ENCODE peak calls at places on chromosomes 11 and 22, in six cellular contexts. One of them, this sample, is unnamed. For H3K27me3, the result is how much of the 10 kb centered on the place peaks cover.

GRCh38 chr11:33989461-33989860 is 62.1 kb upstream of the CAPRIN1 start:
- DNase-seq in ovary: no peak
- DNase-seq in tibial artery: no peak
- DNase-seq in testis: no peak
- DNase-seq in H7: peak
- DNase-seq in left lung: no peak
- DNase-seq in this sample: no peak

GRCh38 chr22:31344369-31345330 is 1.5 kb downstream of the PATZ1 start:
- DNase-seq in tibial artery: peak
- DNase-seq in H7: peak
- DNase-seq in ovary: peak
- DNase-seq in left lung: no peak
- DNase-seq in testis: peak
- DNase-seq in this sample: peak

GRCh38 chr22:20904008-20904979 is 12.9 kb upstream of the CRKL start:
- DNase-seq in H7: no peak
- DNase-seq in tibial artery: peak
- DNase-seq in ovary: no peak
- DNase-seq in left lung: no peak
- DNase-seq in testis: no peak
- DNase-seq in this sample: no peak

GRCh38 chr11:112200252-112200651 is 24.9 kb downstream of the BCO2 start:
- DNase-seq in left lung: no peak
- DNase-seq in tibial artery: no peak
- DNase-seq in H7: no peak
- DNase-seq in testis: no peak
- DNase-seq in ovary: no peak
- DNase-seq in this sample: no peak

GRCh38 chr11:118894192-118894591 is 10.5 kb downstream of the CXCR5 start:
- DNase-seq in testis: no peak
- DNase-seq in H7: peak
- DNase-seq in tibial artery: no peak
- DNase-seq in left lung: no peak
- DNase-seq in ovary: no peak
- DNase-seq in this sample: no peak

GRCh38 chr11:17263803-17264202 is 12.7 kb upstream of the NUCB2 start:
- DNase-seq in left lung: no peak
- DNase-seq in testis: no peak
- DNase-seq in tibial artery: no peak
- DNase-seq in ovary: no peak
- DNase-seq in H7: no peak
- DNase-seq in this sample: no peak

GRCh38 chr11:10628506-10629236 is 60.2 kb upstream of the LYVE1 start:
- DNase-seq in testis: no peak
- DNase-seq in tibial artery: no peak
- DNase-seq in H7: peak
- DNase-seq in left lung: no peak
- DNase-seq in ovary: no peak
- DNase-seq in this sample: no peak

GRCh38 chr22:26845016-26845728 is 187.8 kb downstream of the MIAT start:
- DNase-seq in ovary: no peak
- DNase-seq in testis: no peak
- DNase-seq in H7: no peak
- DNase-seq in left lung: no peak
- DNase-seq in tibial artery: no peak
- DNase-seq in this sample: no peak

GRCh38 chr11:106076421-106076922 is 675 bp downstream of the KBTBD3 start:
- DNase-seq in left lung: no peak
- DNase-seq in H7: no peak
- DNase-seq in testis: peak
- DNase-seq in tibial artery: no peak
- DNase-seq in ovary: no peak
- DNase-seq in this sample: no peak

GRCh38 chr11:95490625-95491024 is 259.6 kb upstream of the SESN3 start:
- DNase-seq in left lung: no peak
- DNase-seq in H7: no peak
- DNase-seq in testis: no peak
- DNase-seq in ovary: no peak
- DNase-seq in tibial artery: no peak
- DNase-seq in this sample: no peak

GRCh38 chr22:42078469-42079318 is 806 bp upstream of the SMDT1 start:
- DNase-seq in H7: no peak
- DNase-seq in testis: peak
- DNase-seq in tibial artery: no peak
- DNase-seq in left lung: no peak
- DNase-seq in ovary: no peak
- DNase-seq in this sample: no peak

GRCh38 chr11:29452131-29452530 is 564.7 kb downstream of the KCNA4 start:
- DNase-seq in left lung: no peak
- DNase-seq in ovary: no peak
- DNase-seq in tibial artery: no peak
- DNase-seq in testis: no peak
- DNase-seq in H7: no peak
- DNase-seq in this sample: no peak

GRCh38 chr11:115005663-115006062 is 327.3 kb downstream of the NXPE2 start:
- DNase-seq in H7: no peak
- DNase-seq in left lung: no peak
- DNase-seq in testis: no peak
- DNase-seq in ovary: no peak
- DNase-seq in tibial artery: no peak
- DNase-seq in this sample: no peak

DNA sequence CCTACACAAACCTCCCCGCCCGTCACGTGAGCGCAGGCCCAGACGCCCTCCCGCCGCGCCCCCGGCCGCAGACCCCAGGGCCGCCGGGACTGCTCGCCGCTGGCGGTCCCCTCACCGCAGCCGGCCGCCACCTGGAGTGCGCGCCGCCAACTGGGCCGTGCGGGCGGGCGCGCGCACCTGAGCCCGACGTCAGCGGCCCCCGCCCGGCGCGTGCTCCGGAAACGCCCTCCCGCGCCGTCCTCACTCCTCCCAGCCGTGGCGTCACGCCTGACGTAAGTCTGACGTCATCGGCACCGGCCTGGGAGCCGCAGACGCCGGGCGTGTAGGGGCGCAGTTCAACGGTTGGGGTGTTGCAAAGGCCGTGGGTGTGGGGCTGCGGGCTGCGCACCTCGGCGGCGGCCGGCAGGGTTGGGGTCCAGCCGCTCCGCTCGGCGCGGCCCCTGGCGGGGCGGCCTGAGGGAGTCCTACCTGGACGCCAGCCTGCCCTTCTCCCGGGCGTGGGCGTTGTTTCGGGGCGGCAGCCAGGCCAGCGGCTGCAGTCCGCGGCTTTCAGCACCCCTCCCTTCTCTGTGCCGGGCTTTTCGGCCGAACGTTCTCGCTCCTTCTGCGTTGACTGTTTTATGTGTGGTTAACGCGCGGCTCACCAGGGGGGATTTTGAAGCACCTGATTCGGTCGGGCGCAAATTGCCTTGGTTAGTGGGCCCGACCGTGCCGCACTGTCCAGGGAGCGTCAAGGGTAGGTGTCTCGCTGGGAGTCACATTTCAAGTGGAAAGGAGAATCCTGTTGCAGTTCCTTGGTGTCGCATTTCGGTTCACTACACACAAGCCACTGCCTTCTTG is at the start of gene JOSD1:
- DNase-seq in tibial artery: peak
- DNase-seq in testis: peak
- DNase-seq in left lung: peak
- DNase-seq in ovary: peak
- DNase-seq in H7: peak
- DNase-seq in this sample: peak
- H3K27me3 ChIP-seq in tibial artery: under half
- H3K27me3 ChIP-seq in testis: under half
- H3K27me3 ChIP-seq in left lung: under half
- H3K27me3 ChIP-seq in ovary: under half
- H3K27me3 ChIP-seq in H7: under half
- H3K27me3 ChIP-seq in this sample: under half

GRCh38 chr11:64519541-64519940 is 71.5 kb upstream of the SLC22A12 start:
- DNase-seq in tibial artery: no peak
- DNase-seq in H7: no peak
- DNase-seq in ovary: no peak
- DNase-seq in left lung: no peak
- DNase-seq in testis: no peak
- DNase-seq in this sample: no peak

GRCh38 chr11:64522843-64523242 is 68.2 kb upstream of the SLC22A12 start:
- DNase-seq in testis: no peak
- DNase-seq in H7: no peak
- DNase-seq in tibial artery: no peak
- DNase-seq in left lung: no peak
- DNase-seq in ovary: no peak
- DNase-seq in this sample: no peak

GRCh38 chr11:64520013-64520412 is 71.0 kb upstream of the SLC22A12 start:
- DNase-seq in H7: no peak
- DNase-seq in testis: no peak
- DNase-seq in left lung: no peak
- DNase-seq in tibial artery: no peak
- DNase-seq in ovary: no peak
- DNase-seq in this sample: no peak

GRCh38 chr11:64523456-64524187 is 67.4 kb upstream of the SLC22A12 start:
- DNase-seq in H7: no peak
- DNase-seq in testis: no peak
- DNase-seq in tibial artery: no peak
- DNase-seq in ovary: no peak
- DNase-seq in left lung: no peak
- DNase-seq in this sample: no peak

DNA sequence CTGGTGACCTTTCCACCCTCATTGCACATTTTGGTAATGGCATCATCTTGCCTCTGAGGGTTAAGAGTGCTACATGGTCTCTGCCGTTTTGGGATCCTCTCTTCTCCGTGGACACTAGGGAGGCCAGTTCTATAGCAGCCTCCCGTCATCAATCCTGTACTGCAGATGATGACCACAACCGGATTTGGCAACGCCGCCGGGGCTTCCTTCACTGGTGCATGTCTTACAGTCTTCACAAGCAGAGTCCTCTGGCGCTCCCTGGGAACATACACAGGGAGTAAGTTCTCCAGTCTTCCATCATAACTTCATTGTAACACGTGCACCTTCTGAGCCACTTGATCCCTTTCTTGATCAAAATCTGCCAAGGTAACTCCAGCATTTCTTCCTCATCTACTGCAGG is 69.0 kb upstream of the SLC22A12 start:
- DNase-seq in testis: no peak
- DNase-seq in H7: no peak
- DNase-seq in left lung: no peak
- DNase-seq in tibial artery: no peak
- DNase-seq in ovary: no peak
- DNase-seq in this sample: no peak
- H3K27me3 ChIP-seq in testis: under half
- H3K27me3 ChIP-seq in H7: under half
- H3K27me3 ChIP-seq in left lung: under half
- H3K27me3 ChIP-seq in tibial artery: half or more
- H3K27me3 ChIP-seq in ovary: under half
- H3K27me3 ChIP-seq in this sample: under half

GRCh38 chr22:35177811-35178210 is 79.5 kb upstream of the HMGXB4 start:
- DNase-seq in testis: no peak
- DNase-seq in left lung: no peak
- DNase-seq in tibial artery: no peak
- DNase-seq in H7: peak
- DNase-seq in ovary: no peak
- DNase-seq in this sample: no peak
- H3K27me3 ChIP-seq in testis: under half
- H3K27me3 ChIP-seq in left lung: under half
- H3K27me3 ChIP-seq in tibial artery: under half
- H3K27me3 ChIP-seq in H7: under half
- H3K27me3 ChIP-seq in ovary: under half
- H3K27me3 ChIP-seq in this sample: under half

DNA sequence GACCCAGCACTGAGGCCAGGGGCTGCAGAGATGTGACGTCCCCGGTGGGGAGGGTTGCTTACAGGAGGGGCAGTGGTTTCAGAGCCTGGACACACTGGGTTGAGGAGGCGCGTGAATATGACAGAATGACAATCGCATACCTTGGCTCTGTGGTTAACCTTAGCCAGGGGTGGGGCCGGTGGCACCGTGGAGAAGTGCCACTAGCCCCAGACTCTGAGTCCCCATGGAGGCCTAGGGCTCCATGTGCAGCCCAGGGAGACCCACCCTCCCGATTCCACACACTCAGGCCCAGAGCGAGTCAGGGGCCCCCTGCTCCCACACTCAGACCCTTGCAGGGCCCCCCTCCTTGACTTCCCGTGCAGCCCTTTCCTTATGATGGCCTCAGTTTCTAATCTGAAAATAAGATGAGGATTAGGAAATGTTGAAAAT is 3.6 kb upstream of the ACR start:
- DNase-seq in H7: no peak
- DNase-seq in testis: no peak
- DNase-seq in tibial artery: no peak
- DNase-seq in ovary: peak
- DNase-seq in left lung: no peak
- DNase-seq in this sample: peak
- H3K27me3 ChIP-seq in H7: under half
- H3K27me3 ChIP-seq in testis: under half
- H3K27me3 ChIP-seq in tibial artery: half or more
- H3K27me3 ChIP-seq in ovary: under half
- H3K27me3 ChIP-seq in left lung: under half
- H3K27me3 ChIP-seq in this sample: under half

GRCh38 chr22:38450234-38450797 is 4.7 kb downstream of the KCNJ4 start:
- DNase-seq in ovary: no peak
- DNase-seq in tibial artery: no peak
- DNase-seq in left lung: no peak
- DNase-seq in H7: no peak
- DNase-seq in testis: no peak
- DNase-seq in this sample: no peak
- H3K27me3 ChIP-seq in ovary: under half
- H3K27me3 ChIP-seq in tibial artery: half or more
- H3K27me3 ChIP-seq in left lung: under half
- H3K27me3 ChIP-seq in H7: under half
- H3K27me3 ChIP-seq in testis: under half
- H3K27me3 ChIP-seq in this sample: under half